ENCODE peak calls at places on chromosomes 7 and 10, in five cellular contexts. N, O, H, U and F are unnamed samples.

GRCh38 chr7:88305044-88305443 is 1.6 kb downstream of the STEAP4 start:
- DNase-seq in H (no peak), O (no peak), U (no peak), N (no peak), F (no peak)

GRCh38 chr7:131365876-131366275 is 38.2 kb downstream of the MKLN1 start:
- DNase-seq in U (no peak), N (no peak), H (no peak), O (no peak), F (no peak)

GRCh38 chr7:45682358-45682735 is 108.2 kb downstream of the ADCY1 start:
- DNase-seq in U (no peak), O (no peak), N (peak), H (peak), F (no peak)

GRCh38 chr7:30162133-30162532 is 27.3 kb downstream of the MTURN start:
- DNase-seq in O (no peak), N (no peak), U (no peak), H (no peak), F (no peak)

GRCh38 chr10:49282879-49283321 is 16.1 kb upstream of the C10orf71 start:
- DNase-seq in N (no peak), O (peak), U (no peak), H (peak), F (no peak)

GRCh38 chr10:96768136-96768535 is 47.8 kb upstream of the PIK3AP1 start:
- DNase-seq in U (no peak), O (no peak), N (no peak), H (no peak), F (no peak)

GRCh38 chr10:87546971-87547413 is 42.3 kb downstream of the MINPP1 start:
- DNase-seq in H (no peak), N (no peak), U (no peak), O (no peak), F (no peak)

GRCh38 chr10:31700222-31700621 is 228.4 kb downstream of the ARHGAP12 start:
- DNase-seq in N (no peak), O (no peak), U (no peak), H (no peak), F (no peak)

GRCh38 chr10:45439873-45440272 is 65.9 kb downstream of the ALOX5 start:
- DNase-seq in U (no peak), O (no peak), H (no peak), N (no peak), F (no peak)

GRCh38 chr7:75795831-75796285 is 17.7 kb downstream of the CCL24 start:
- DNase-seq in H (peak), O (peak), N (no peak), U (no peak), F (no peak)

GRCh38 chr10:88687853-88688467 is 18.1 kb upstream of the LIPK start:
- DNase-seq in N (no peak), O (no peak), H (no peak), U (peak), F (no peak)

GRCh38 chr10:133131754-133132710 is 28.0 kb upstream of the KNDC1 start:
- DNase-seq in O (no peak), U (no peak), H (peak), N (peak), F (no peak)

GRCh38 chr7:116708861-116709260 is 36.9 kb downstream of the MET start:
- DNase-seq in U (no peak), O (no peak), H (no peak), N (no peak), F (no peak)

GRCh38 chr10:122265896-122266295 is 5.2 kb upstream of the BTBD16 start:
- DNase-seq in H (no peak), O (peak), U (no peak), N (peak), F (no peak)

GRCh38 chr10:110993024-110993693 is 73.8 kb downstream of the SHOC2 start:
- DNase-seq in H (no peak), N (no peak), U (no peak), O (no peak), F (no peak)

GRCh38 chr10:19918800-19919199 is 102.6 kb downstream of the PLXDC2 start:
- DNase-seq in N (no peak), O (no peak), H (no peak), U (peak), F (no peak)

GRCh38 chr7:12229046-12229445 is 18.0 kb downstream of the TMEM106B start:
- DNase-seq in O (no peak), U (no peak), N (no peak), H (no peak), F (no peak)

GRCh38 chr10:79187545-79187940 is 118.8 kb downstream of the ZMIZ1 start:
- DNase-seq in H (no peak), N (no peak), U (no peak), O (no peak), F (no peak)

GRCh38 chr7:128017880-128018845 is 13.1 kb downstream of the LRRC4 start:
- DNase-seq in H (peak), N (no peak), U (no peak), O (no peak), F (no peak)

GRCh38 chr10:15439381-15439837 is 68.3 kb upstream of the FAM171A1 start:
- DNase-seq in H (no peak), U (peak), O (peak), N (no peak), F (no peak)

GRCh38 chr7:27148776-27149641 is 1.4 kb upstream of the HOXA6 start:
- DNase-seq in N (peak), H (no peak), U (no peak), O (peak), F (no peak)

DNA sequence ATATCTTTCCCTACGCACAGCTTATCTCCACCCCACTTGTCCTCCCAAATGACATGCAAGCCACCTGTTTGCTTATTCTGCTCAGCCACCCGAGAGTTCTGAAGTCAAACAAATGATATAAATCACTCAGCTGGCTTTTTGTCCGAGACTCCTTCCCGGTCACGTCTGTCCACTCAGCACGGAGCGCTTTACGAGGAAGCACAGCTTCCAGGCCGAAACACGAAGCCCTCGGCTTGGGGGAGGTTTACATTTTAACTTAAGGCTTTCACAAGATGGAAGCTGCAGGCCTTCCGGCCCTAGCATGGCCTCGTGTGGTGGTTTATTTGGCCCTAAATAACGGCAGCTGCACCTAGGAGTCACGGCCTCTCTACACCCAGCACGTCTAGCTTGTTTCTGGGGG is 60.1 kb upstream of the GNA12 start:
- DNase-seq in N (no peak), U (no peak), O (no peak), H (no peak), F (no peak)
- TF ChIP-seq POLR2AphosphoS5 in N (no peak), U (no peak), O (no peak), H (no peak), F (peak)

DNA sequence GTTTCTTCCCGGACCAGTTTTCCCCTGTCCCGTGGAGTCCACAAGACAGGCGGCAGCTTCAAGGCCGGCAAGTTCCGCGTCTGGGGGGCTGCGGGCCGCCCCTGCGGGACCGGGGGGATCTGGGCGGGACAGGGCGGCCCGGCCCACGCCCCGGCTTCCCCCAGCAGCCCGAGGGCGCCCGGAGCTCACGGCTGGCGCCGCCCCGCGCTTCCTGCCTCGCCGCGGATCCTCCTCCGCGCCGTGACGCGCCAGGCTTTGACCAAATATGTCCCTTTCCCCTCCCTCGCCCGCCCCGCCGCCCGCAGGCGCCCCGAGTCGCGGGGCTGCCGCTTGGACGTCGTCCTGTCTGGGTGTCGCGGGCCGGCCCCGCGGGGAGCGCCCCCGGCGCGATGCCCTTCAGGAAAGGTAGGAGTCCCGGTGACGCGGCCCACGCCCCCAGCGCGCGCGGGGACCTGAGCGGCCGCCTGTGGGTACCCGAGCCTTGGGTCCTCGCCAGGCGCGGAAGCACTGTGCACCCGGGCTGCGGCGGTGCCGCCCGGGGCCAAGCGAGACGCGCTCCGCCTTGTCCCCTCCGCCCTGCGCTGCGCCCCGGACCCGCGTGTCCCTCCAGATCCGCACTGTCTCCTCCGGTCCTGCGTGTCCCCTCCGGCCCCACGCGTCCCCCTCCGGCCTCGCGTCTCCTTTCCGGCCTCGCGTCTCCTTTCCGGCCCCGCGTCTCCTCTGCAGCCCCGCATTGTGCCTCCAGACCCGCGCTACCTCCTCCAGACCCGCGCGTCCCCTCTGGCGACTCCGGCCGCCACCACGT is 56.0 kb downstream of the RBM17 start:
- DNase-seq in O (peak), U (peak), N (peak), H (peak), F (peak)
- TF ChIP-seq POLR2A in O (peak), U (no peak), N (peak), H (peak), F (peak)

DNA sequence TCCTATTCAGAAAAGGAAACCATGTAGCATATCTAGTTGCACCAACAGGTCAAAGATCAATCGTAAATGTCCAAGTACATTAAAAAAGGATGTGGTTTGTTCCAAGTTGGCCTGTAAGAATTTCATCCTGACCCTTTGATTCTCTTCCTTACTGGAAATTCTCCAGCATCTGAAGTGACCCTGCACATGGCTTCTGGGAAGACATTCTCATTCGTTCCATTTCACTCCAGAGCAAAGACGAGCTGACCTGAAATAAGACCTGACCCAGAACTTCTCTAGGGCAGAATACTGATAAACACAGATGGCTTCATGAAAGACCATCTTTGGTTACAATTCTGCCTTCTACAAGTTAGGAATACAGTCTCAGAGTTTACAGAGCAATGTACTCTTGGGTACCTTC is 39.8 kb downstream of the ASB4 start:
- DNase-seq in H (no peak), U (no peak), O (no peak), N (no peak), F (no peak)
- TF ChIP-seq POLR2AphosphoS5 in H (no peak), U (no peak), O (peak), N (no peak), F (no peak)

GRCh38 chr7:53740971-53741370 is 705.5 kb downstream of the POM121L12 start:
- DNase-seq in O (no peak), H (no peak), U (no peak), N (no peak), F (no peak)
- TF ChIP-seq POLR2A in O (no peak), H (no peak), U (no peak), N (no peak), F (no peak)

GRCh38 chr10:6565588-6565987 is 14.5 kb downstream of the PRKCQ start:
- DNase-seq in U (no peak), H (no peak), O (no peak), N (no peak), F (no peak)
- TF ChIP-seq POLR2AphosphoS5 in U (no peak), H (no peak), O (no peak), N (no peak), F (no peak)

DNA sequence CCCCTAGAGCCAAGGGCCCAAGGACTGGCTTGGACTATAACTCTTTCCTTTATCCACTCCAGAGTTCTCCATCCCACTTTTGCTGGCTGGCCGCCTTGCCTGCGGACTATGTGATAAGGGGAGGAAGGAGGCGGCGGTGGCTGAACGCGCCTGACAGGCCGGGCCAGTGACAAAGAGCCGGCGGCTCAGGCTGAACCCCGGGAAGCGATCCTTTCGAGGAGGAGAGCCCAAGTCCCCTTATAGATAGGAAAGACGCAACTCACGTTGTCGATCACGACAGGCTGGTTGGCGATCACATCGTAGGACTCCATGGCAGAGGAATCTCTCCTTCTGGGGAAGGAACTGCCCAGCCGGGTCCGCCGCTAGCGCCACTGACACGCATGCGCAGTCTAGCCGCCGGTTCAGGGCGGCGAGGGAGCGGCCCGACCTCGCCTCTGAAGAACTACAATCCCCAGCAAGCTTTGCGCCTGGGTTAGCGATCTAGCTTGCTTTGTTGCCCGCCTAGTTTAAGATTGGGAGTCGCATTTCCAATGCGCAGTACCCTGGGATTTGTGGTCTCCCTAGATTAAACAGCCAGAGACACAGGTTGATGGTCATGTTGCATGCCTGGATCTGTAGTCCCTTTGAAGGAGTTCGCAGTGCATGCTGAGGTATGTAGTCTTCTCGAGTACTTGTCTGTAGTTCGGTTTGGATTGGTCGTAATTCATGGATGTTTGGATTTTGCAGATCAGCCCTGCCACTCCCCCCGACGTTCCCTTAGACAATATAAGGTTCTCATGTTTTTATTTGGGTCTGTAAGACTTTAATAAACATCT is at the start of gene ACTR1A:
- DNase-seq in O (peak), U (peak), H (peak), N (peak), F (peak)
- TF ChIP-seq POLR2A in O (peak), U (peak), H (peak), N (no peak), F (peak)